ENCODE peak calls at places on chromosomes 7 and 10, in six cellular contexts. F is T follicular helper cell; G is Calu3; U is T-helper 17 cell; V is activated CD8-positive, alpha-beta memory T cell treated with anti-CD3 and anti-CD28 coated beads, Interleukin-2, amount 10 ng/mL, durations not matched to agents 7 days and 5 days; N is testis. J is an unnamed sample.

GRCh38 chr7:155524018-155524556 is 22.3 kb downstream of the CNPY1 start:
- DNase-seq in G (peak; percentile 17), V (no peak), N (no peak), U (no peak), F (no peak), J (no peak)

GRCh38 chr10:86599041-86599440 is 55.3 kb upstream of the OPN4 start:
- DNase-seq in N (no peak), U (no peak), F (no peak), G (no peak), V (no peak), J (no peak)

GRCh38 chr7:36755484-36755883 is 31.2 kb upstream of the AOAH start:
- DNase-seq in G (no peak), N (no peak), F (no peak), V (no peak), U (no peak), J (no peak)

GRCh38 chr10:13453896-13454295 is 74.9 kb downstream of the BEND7 start:
- DNase-seq in N (no peak), F (no peak), G (peak; percentile 15), V (no peak), U (no peak), J (no peak)

GRCh38 chr7:157490465-157490912 is 153.7 kb downstream of the DNAJB6 start:
- DNase-seq in F (peak; percentile 20), U (no peak), G (peak; percentile 47), V (peak; percentile 86), N (no peak), J (no peak)

GRCh38 chr7:75772081-75773077 is at the start of gene CCL26:
- DNase-seq in F (no peak), U (no peak), G (peak; percentile 21), N (peak; percentile 60), V (no peak), J (no peak)

GRCh38 chr10:43121444-43121843 is 16.8 kb upstream of the CSGALNACT2 start:
- DNase-seq in V (no peak), U (no peak), G (no peak), F (no peak), N (no peak), J (no peak)

GRCh38 chr7:322111-322671 is 32.2 kb downstream of the FOXL3 start:
- DNase-seq in V (peak; percentile 81), N (peak; percentile 84), F (peak; percentile 78), U (peak; percentile 79), G (peak; percentile 96), J (no peak)

GRCh38 chr7:91959023-91959422 is 18.4 kb downstream of the AKAP9 start:
- DNase-seq in F (no peak), U (no peak), V (no peak), N (no peak), G (no peak), J (no peak)

GRCh38 chr7:76122516-76123239 is 74.8 kb downstream of the MDH2 start:
- DNase-seq in F (no peak), V (no peak), U (no peak), G (no peak), N (no peak), J (peak; percentile 10)